ENCODE peak calls at places on chromosomes 1 and 21, in seven cellular contexts. G is kidney, J is NT2/D1, P is colonic mucosa, U is sigmoid colon, F is SJCRH30, I is mammary epithelial cell. B is an unnamed sample. For H3K4me1, the result is how much of the 10 kb centered on the place peaks cover.

GRCh38 chr1:92537333-92537884 is 50.7 kb upstream of the GFI1 start:
- DNase-seq in J (no peak), P (no peak), I (no peak), U (no peak), F (no peak), G (no peak), B (no peak)

GRCh38 chr1:236947794-236948193 is 56.4 kb downstream of the MT1HL1 start:
- DNase-seq in I (no peak), P (no peak), J (no peak), G (no peak), U (no peak), F (no peak), B (no peak)

GRCh38 chr1:178918328-178918727 is 47.5 kb upstream of the ANGPTL1 start:
- DNase-seq in J (no peak), F (no peak), I (no peak), G (no peak), U (no peak), P (no peak), B (no peak)

GRCh38 chr1:52634111-52634510 is 1.1 kb downstream of the SHISAL2A start:
- DNase-seq in F (no peak), G (no peak), P (no peak), I (no peak), J (no peak), U (no peak), B (no peak)

GRCh38 chr1:13675222-13675621 is 24.8 kb upstream of the PRDM2 start:
- DNase-seq in J (no peak), I (no peak), F (no peak), U (no peak), P (no peak), G (no peak), B (no peak)

GRCh38 chr1:62746809-62747138 is 37.2 kb upstream of the ATG4C start:
- DNase-seq in G (no peak), I (no peak), U (no peak), F (no peak), J (no peak), P (no peak), B (no peak)

GRCh38 chr1:205269711-205270110 is 42.0 kb downstream of the TMCC2 start:
- DNase-seq in F (no peak), P (no peak), I (no peak), U (no peak), G (no peak), J (no peak), B (no peak)

GRCh38 chr1:151058682-151059341 is 610 bp downstream of the CDC42SE1 start:
- DNase-seq in P (peak), F (peak), G (peak), I (peak), U (peak), J (no peak), B (peak)

GRCh38 chr21:24023402-24023801 is 1583.9 kb downstream of the MRPL39 start:
- DNase-seq in I (no peak), F (no peak), J (no peak), U (no peak), G (no peak), P (no peak), B (no peak)

GRCh38 chr1:27727126-27727525 is 1.4 kb downstream of the FAM76A start:
- DNase-seq in F (no peak), P (no peak), I (no peak), G (no peak), U (no peak), J (no peak), B (no peak)

GRCh38 chr1:66244429-66244828 is 289.5 kb upstream of the SGIP1 start:
- DNase-seq in J (no peak), U (no peak), I (peak), P (no peak), F (peak), G (no peak), B (no peak)

DNA sequence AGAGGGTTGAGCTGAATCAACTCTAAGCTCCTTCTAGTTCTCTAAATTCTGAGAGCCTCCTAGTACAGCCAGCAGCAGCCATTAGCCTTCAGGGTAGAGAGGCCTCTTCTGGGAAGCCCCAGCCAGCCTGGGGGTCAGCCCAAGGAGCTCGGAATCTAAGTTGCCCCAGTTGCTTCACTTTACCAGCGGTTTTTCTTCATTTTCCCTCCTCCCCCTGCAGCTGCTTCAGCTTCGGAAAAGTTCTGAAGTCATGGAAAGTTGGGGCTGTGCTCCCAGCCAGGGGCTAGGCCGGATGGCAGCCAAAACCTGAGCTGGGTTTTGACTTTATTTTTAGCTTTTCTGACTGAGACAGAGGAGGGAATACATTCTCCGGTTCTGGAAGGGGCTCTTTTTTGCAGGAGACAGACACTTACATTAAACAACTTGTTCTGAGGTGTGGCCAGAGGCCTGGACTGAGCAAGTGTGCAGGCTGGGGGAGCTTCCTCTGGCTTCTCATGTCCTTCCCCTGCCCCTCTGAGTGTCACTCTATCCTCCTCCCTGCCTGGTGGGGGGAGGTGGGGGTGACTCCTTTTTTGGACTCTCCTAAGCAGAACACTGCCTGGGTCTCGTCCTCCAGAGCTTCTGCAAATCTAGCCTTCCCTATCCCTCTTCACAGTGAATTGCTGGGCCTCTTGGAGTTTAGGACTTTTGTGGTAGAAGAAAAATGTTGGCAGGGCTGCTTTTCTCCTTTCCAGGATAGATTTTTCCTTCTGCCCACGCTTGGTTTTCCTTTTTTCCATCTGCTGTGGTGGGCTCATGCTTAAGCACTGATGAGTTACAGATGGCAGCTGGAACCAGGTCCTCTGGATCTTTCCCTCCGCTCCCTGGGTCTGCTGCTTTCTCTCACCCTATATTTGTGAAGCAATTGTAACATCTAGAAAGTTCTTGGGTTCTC is 14.5 kb downstream of the LMNA start:
- DNase-seq in G (peak), I (no peak), J (no peak), F (no peak), U (peak), P (no peak), B (peak)
- H3K4me1 ChIP-seq in G (half or more), I (half or more), J (under half), F (half or more), U (half or more), P (under half), B (half or more)

GRCh38 chr1:6486433-6487011 is 4.9 kb downstream of the PLEKHG5 start:
- DNase-seq in U (peak), F (peak), P (peak), J (peak), I (peak), G (peak), B (peak)

GRCh38 chr1:6484826-6485139 is 6.7 kb downstream of the PLEKHG5 start:
- DNase-seq in U (no peak), P (no peak), F (no peak), G (no peak), J (no peak), I (no peak), B (no peak)

GRCh38 chr1:6483761-6484117 is 7.7 kb downstream of the PLEKHG5 start:
- DNase-seq in I (no peak), F (no peak), U (no peak), G (no peak), P (no peak), J (no peak), B (no peak)

GRCh38 chr1:6485937-6486250 is 5.6 kb downstream of the PLEKHG5 start:
- DNase-seq in F (no peak), I (no peak), U (no peak), J (no peak), P (no peak), G (no peak), B (no peak)

GRCh38 chr1:6485140-6485936 is 6.1 kb downstream of the PLEKHG5 start:
- DNase-seq in F (no peak), U (no peak), P (no peak), G (no peak), J (no peak), I (no peak), B (no peak)
- H3K4me1 ChIP-seq in F (under half), U (under half), P (under half), G (under half), J (under half), I (under half), B (under half)

GRCh38 chr1:21930629-21931170 is 6.4 kb downstream of the HSPG2 start:
- DNase-seq in U (no peak), G (no peak), P (no peak), F (no peak), J (no peak), I (no peak), B (no peak)
- H3K4me1 ChIP-seq in U (half or more), G (half or more), P (under half), F (half or more), J (under half), I (under half), B (half or more)

GRCh38 chr1:175840787-175841186 is 97.4 kb upstream of the TNR start:
- DNase-seq in F (no peak), P (no peak), J (no peak), G (no peak), U (no peak), I (no peak), B (no peak)
- H3K4me1 ChIP-seq in F (under half), P (under half), J (under half), G (under half), U (under half), I (under half), B (under half)

DNA sequence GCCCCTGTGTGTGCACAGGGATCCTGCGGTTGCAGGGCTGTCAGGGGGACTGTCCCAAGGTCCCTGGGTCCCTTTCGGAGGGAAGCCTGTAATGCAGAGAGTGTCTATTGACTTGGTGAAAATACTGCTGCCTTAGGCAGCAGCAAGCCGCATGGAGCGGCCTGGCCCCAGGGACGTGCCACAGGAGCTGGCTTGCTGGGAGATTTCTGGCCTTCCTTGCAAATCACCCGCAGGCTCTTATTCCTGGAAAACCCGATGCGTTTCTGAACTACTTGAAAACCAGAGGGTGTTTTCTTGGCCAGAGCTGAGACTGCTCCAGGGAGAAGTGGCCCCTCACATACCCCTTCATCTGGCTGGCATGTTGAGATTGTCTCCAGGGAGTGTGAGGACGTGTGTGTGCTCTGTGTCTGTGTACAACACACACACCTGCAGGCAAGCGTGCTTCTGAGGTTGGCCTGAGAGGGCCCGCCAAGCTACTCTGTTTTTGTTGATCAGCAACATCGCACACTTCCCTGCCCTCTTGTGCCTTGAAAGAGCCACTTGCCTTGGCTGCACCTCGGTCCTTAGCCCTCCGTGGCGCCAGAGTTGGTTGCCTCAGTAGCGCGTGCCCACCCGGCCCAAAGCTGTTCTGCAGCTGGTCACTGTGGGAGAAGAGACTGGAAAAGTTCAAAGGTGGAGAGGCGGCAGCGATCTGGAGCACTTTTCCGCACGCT is 10.5 kb downstream of the PRDM16 start:
- DNase-seq in I (no peak), G (no peak), F (no peak), P (no peak), U (no peak), J (no peak), B (no peak)
- H3K4me1 ChIP-seq in I (under half), G (under half), F (under half), P (under half), U (under half), J (under half), B (under half)

GRCh38 chr1:223717695-223718363 is 5.5 kb downstream of the CAPN2 start:
- DNase-seq in P (no peak), G (no peak), J (no peak), U (no peak), F (no peak), I (no peak), B (no peak)
- H3K4me1 ChIP-seq in P (under half), G (half or more), J (under half), U (half or more), F (under half), I (half or more), B (half or more)

GRCh38 chr1:211267204-211267857 is 8.2 kb downstream of the RCOR3 start:
- DNase-seq in J (no peak), P (no peak), F (no peak), I (no peak), G (no peak), U (no peak), B (no peak)
- H3K4me1 ChIP-seq in J (under half), P (under half), F (under half), I (under half), G (under half), U (under half), B (under half)

GRCh38 chr1:201069636-201070035 is 42.6 kb downstream of the CACNA1S start:
- DNase-seq in G (no peak), P (no peak), F (no peak), I (no peak), U (no peak), J (no peak), B (no peak)

GRCh38 chr1:201065686-201066085 is 42.2 kb upstream of the KIF21B start:
- DNase-seq in U (no peak), J (no peak), I (no peak), G (peak), F (no peak), P (no peak), B (no peak)

GRCh38 chr1:201066986-201067385 is 43.5 kb upstream of the KIF21B start:
- DNase-seq in F (no peak), I (no peak), G (peak), J (no peak), U (no peak), P (no peak), B (no peak)

GRCh38 chr1:201072149-201072548 is 40.1 kb downstream of the CACNA1S start:
- DNase-seq in J (no peak), G (no peak), P (no peak), U (no peak), F (no peak), I (peak), B (no peak)

DNA sequence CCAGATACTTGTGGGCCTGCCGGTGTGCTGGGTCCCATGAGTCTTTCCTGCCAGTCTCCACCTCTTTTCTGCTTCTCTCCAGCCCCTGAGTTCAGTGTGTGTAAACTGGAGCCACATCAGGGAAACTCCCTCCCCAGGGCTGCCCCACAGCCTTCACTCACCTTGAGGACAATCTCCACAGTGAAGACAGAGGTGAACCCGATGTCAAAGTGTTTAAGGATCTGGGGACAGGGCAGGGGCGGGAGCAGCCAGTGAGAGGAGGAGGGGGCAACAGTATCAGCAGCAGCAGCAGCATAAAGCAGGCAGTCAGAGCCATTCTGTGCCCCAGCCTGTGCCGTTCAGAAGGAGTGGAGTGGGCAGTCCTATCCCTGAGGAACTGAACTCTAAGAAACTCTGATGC is 43.2 kb downstream of the CACNA1S start:
- DNase-seq in I (no peak), P (no peak), F (no peak), J (no peak), U (no peak), G (peak), B (no peak)
- H3K4me1 ChIP-seq in I (under half), P (under half), F (under half), J (under half), U (under half), G (under half), B (under half)

GRCh38 chr1:174877208-174877673 is 122.5 kb upstream of the CACYBP start:
- DNase-seq in U (no peak), I (no peak), P (peak), G (no peak), J (no peak), F (peak), B (no peak)

GRCh38 chr1:174872615-174873058 is 127.1 kb upstream of the CACYBP start:
- DNase-seq in I (peak), G (no peak), P (no peak), J (no peak), U (no peak), F (no peak), B (peak)

GRCh38 chr1:174874337-174875053 is 125.3 kb upstream of the CACYBP start:
- DNase-seq in U (no peak), G (no peak), P (peak), J (peak), F (no peak), I (no peak), B (peak)

GRCh38 chr1:174871886-174872285 is 127.9 kb upstream of the CACYBP start:
- DNase-seq in I (peak), P (no peak), J (no peak), F (no peak), G (no peak), U (no peak), B (peak)

GRCh38 chr1:174875306-174875705 is 124.4 kb upstream of the CACYBP start:
- DNase-seq in U (no peak), P (peak), F (no peak), I (peak), G (no peak), J (no peak), B (peak)
- H3K4me1 ChIP-seq in U (under half), P (under half), F (under half), I (under half), G (under half), J (under half), B (under half)

GRCh38 chr1:154624756-154625643 is 17.0 kb upstream of the ADAR start:
- DNase-seq in U (no peak), G (no peak), F (peak), I (peak), P (no peak), J (no peak), B (no peak)
- H3K4me1 ChIP-seq in U (under half), G (under half), F (under half), I (under half), P (under half), J (under half), B (under half)

B was measured in trophoblast cell.